ENCODE peak calls at places on chromosome 6, in eight cellular contexts. U is HTR-8/SVneo; W is ELR; Q is spleen; O is activated naive CD8-positive, alpha-beta T cell treated with anti-CD3 and anti-CD28 coated beads for 36 hours; Z is RCC 7860; P is colonic mucosa; E is activated T-helper 1 cell treated with anti-CD3 and anti-CD28 coated beads, Interleukin-12 subunit alpha, Interleukin-12 subunit beta, Interleukin-2, Interleukin-4 antibody, amounts not matched to agents 30 ng/mL and 10 ng/mL and 1 ng/mL, durations not matched to agents 14 hours and 24 hours and 36 hours. D is an unnamed sample.

GRCh38 chr6:106226676-106227075 is 98.9 kb downstream of the ATG5 start:
- DNase-seq in U (no peak), W (no peak), Q (no peak), O (no peak), Z (no peak), P (no peak), E (no peak), D (no peak)

GRCh38 chr6:39366875-39367618 is 44.5 kb upstream of the KCNK16 start:
- DNase-seq in U (no peak), W (no peak), Q (no peak), O (no peak), Z (no peak), P (no peak), E (no peak), D (no peak)

GRCh38 chr6:453152-453551 is 61.6 kb downstream of the IRF4 start:
- DNase-seq in U (no peak), W (no peak), Q (peak), O (no peak), Z (no peak), P (no peak), E (no peak), D (no peak)

GRCh38 chr6:37005061-37005810 is at the start of gene FGD2:
- DNase-seq in U (no peak), W (no peak), Q (peak), O (no peak), Z (no peak), P (no peak), E (no peak), D (no peak)

GRCh38 chr6:37285861-37286311 is 27.9 kb upstream of the TMEM217 start:
- DNase-seq in U (no peak), W (no peak), Q (no peak), O (no peak), Z (peak), P (no peak), E (no peak), D (no peak)

GRCh38 chr6:105748737-105749161 is 337.4 kb upstream of the PRDM1 start:
- DNase-seq in U (no peak), W (peak), Q (no peak), O (no peak), Z (peak), P (no peak), E (no peak), D (no peak)

GRCh38 chr6:28814032-28814976 is 109.5 kb downstream of the TRIM27 start:
- DNase-seq in U (no peak), W (no peak), Q (no peak), O (no peak), Z (no peak), P (no peak), E (no peak), D (no peak)

GRCh38 chr6:7087491-7087979 is 20.2 kb upstream of the RREB1 start:
- DNase-seq in U (no peak), W (no peak), Q (no peak), O (peak), Z (no peak), P (peak), E (peak), D (no peak)

GRCh38 chr6:7900621-7901020 is 10.0 kb downstream of the TXNDC5 start:
- DNase-seq in U (no peak), W (no peak), Q (no peak), O (no peak), Z (no peak), P (no peak), E (no peak), D (no peak)

GRCh38 chr6:25556516-25556915 is 95.5 kb upstream of the SCGN start:
- DNase-seq in U (peak), W (peak), Q (peak), O (peak), Z (peak), P (peak), E (peak), D (peak)

GRCh38 chr6:138752017-138752416 is 21.6 kb upstream of the CCDC28A start:
- DNase-seq in U (no peak), W (peak), Q (no peak), O (no peak), Z (no peak), P (no peak), E (no peak), D (no peak)

GRCh38 chr6:132764370-132764769 is 6.7 kb upstream of the VNN2 start:
- DNase-seq in U (peak), W (peak), Q (no peak), O (no peak), Z (peak), P (no peak), E (no peak), D (no peak)

GRCh38 chr6:108872001-108872974 is 24.1 kb downstream of the ARMC2 start:
- DNase-seq in U (no peak), W (no peak), Q (peak), O (peak), Z (no peak), P (no peak), E (no peak), D (no peak)

GRCh38 chr6:26323525-26324294 is 41.3 kb upstream of the BTN3A2 start:
- DNase-seq in U (no peak), W (no peak), Q (no peak), O (no peak), Z (no peak), P (no peak), E (no peak), D (no peak)

GRCh38 chr6:5103250-5103649 is 18.1 kb downstream of the PPP1R3G start:
- DNase-seq in U (no peak), W (peak), Q (no peak), O (no peak), Z (no peak), P (no peak), E (no peak), D (no peak)

GRCh38 chr6:112983741-112984221 is 636.7 kb downstream of the RFPL4B start:
- DNase-seq in U (no peak), W (no peak), Q (no peak), O (no peak), Z (no peak), P (no peak), E (no peak), D (peak)

GRCh38 chr6:137416376-137417109 is 77.7 kb downstream of the OLIG3 start:
- DNase-seq in U (no peak), W (peak), Q (no peak), O (no peak), Z (no peak), P (no peak), E (no peak), D (no peak)

GRCh38 chr6:88301888-88302768 is 136.0 kb upstream of the CNR1 start:
- DNase-seq in U (no peak), W (no peak), Q (no peak), O (no peak), Z (no peak), P (no peak), E (no peak), D (no peak)

D was measured in dermis blood vessel endothelial cell.